ENCODE peak calls at places on chromosomes 1 and 21, in ten cellular contexts. D is heart right ventricle; Q is HepG2; S is left ventricle myocardium superior; N is activated CD8-positive, alpha-beta memory T cell treated with anti-CD3 and anti-CD28 coated beads, Interleukin-2, amount 10 ng/mL, durations not matched to agents 7 days and 5 days; Y is activated T-cell treated with anti-CD3 and anti-CD28 coated beads, Interleukin-2, amount 50 U/mL, for 4 hours; U is SK-N-SH treated with all-trans-retinoic acid at 6 μM for 48 hours; X is aorta; G is activated CD8-positive, alpha-beta T cell treated with anti-CD3 and anti-CD28 coated beads, Interleukin-2, amount 10 ng/mL, durations not matched to agents 7 days and 5 days; A is A549. C is an unnamed sample.

GRCh38 chr1:243280571-243281129 is 24.8 kb downstream of the SDCCAG8 start:
- ATAC-seq in S (no peak), D (no peak), N (no peak), Y (no peak), X (no peak), G (no peak), Q (no peak), A (no peak), U (no peak), C (no peak)

GRCh38 chr1:37495875-37496274 is 18.7 kb downstream of the MEAF6 start:
- ATAC-seq in Q (no peak), D (no peak), A (no peak), N (no peak), S (no peak), X (no peak), Y (no peak), G (no peak), U (no peak), C (no peak)

GRCh38 chr21:36965720-36966065 is 776 bp downstream of the HLCS start:
- ATAC-seq in A (peak; percentile 70), X (no peak), Y (no peak), N (peak; percentile 11), S (peak; percentile 33), D (peak; percentile 33), U (peak; percentile 55), Q (peak; percentile 25), G (no peak), C (peak; percentile 23)

GRCh38 chr1:9278114-9278513 is 14.6 kb upstream of the SPSB1 start:
- ATAC-seq in U (no peak), N (no peak), A (no peak), G (no peak), D (no peak), X (peak; percentile 66), S (peak; percentile 51), Q (no peak), Y (no peak), C (peak; percentile 71)

GRCh38 chr21:16004121-16004520 is 274.3 kb downstream of the USP25 start:
- ATAC-seq in U (no peak), Y (no peak), Q (no peak), G (no peak), D (no peak), A (no peak), N (no peak), S (no peak), X (no peak), C (no peak)

GRCh38 chr1:20089328-20090077 is 19.5 kb downstream of the PLA2G5 start:
- ATAC-seq in Q (no peak), N (no peak), Y (no peak), G (no peak), D (no peak), X (no peak), U (no peak), S (no peak), A (peak; percentile 62), C (no peak)

GRCh38 chr1:199098468-199098867 is 459.6 kb downstream of the PTPRC start:
- ATAC-seq in A (no peak), N (no peak), D (no peak), S (no peak), X (no peak), G (no peak), Q (no peak), Y (no peak), U (no peak), C (no peak)

GRCh38 chr1:20921285-20921684 is 134.2 kb upstream of the HP1BP3 start:
- ATAC-seq in N (no peak), X (no peak), D (no peak), S (no peak), Y (no peak), U (no peak), G (no peak), Q (no peak), A (no peak), C (no peak)

GRCh38 chr1:186738896-186739295 is 58.7 kb upstream of the PTGS2 start:
- ATAC-seq in D (no peak), Y (peak; percentile 82), X (no peak), Q (no peak), A (no peak), S (no peak), G (peak; percentile 47), U (no peak), N (peak; percentile 93), C (no peak)

GRCh38 chr1:58805716-58806571 is 22.1 kb upstream of the JUN start:
- ATAC-seq in X (no peak), S (no peak), U (no peak), Q (no peak), Y (no peak), A (no peak), G (no peak), N (no peak), D (no peak), C (no peak)

GRCh38 chr1:8357329-8358101 is 39.6 kb downstream of the SLC45A1 start:
- ATAC-seq in S (peak; percentile 30), N (no peak), U (no peak), D (peak; percentile 10), Q (no peak), A (peak; percentile 14), X (no peak), G (no peak), Y (no peak), C (no peak)

GRCh38 chr1:220908757-220909156 is 29.5 kb downstream of the HLX start:
- ATAC-seq in G (no peak), X (no peak), Y (no peak), S (no peak), U (peak; percentile 77), Q (peak; percentile 57), D (no peak), A (no peak), N (no peak), C (no peak)

GRCh38 chr1:2298685-2299673 is 70.9 kb downstream of the SKI start:
- ATAC-seq in S (peak; percentile 79), U (no peak), A (no peak), D (peak; percentile 50), Y (no peak), N (no peak), Q (no peak), X (peak; percentile 3), G (no peak), C (peak; percentile 23)

GRCh38 chr1:152972196-152972886 is 1.9 kb downstream of the SPRR4 start:
- ATAC-seq in N (no peak), G (no peak), X (no peak), Q (no peak), S (no peak), U (no peak), A (no peak), D (no peak), Y (no peak), C (no peak)

GRCh38 chr1:164617607-164618564 is 58.9 kb downstream of the PBX1 start:
- ATAC-seq in X (peak; percentile 39), D (no peak), Y (no peak), U (peak; percentile 78), A (peak; percentile 60), G (no peak), Q (peak; percentile 41), S (no peak), N (no peak), C (no peak)

GRCh38 chr1:2050482-2050792 is 226 bp downstream of the PRKCZ start:
- ATAC-seq in G (no peak), X (no peak), U (peak; percentile 7), Q (no peak), Y (peak; percentile 49), N (no peak), D (no peak), A (peak; percentile 1), S (peak; percentile 11), C (peak; percentile 14)

GRCh38 chr1:157203166-157203565 is 65.0 kb upstream of the ETV3 start:
- ATAC-seq in Q (peak; percentile 48), A (no peak), Y (no peak), D (no peak), G (no peak), N (no peak), X (no peak), S (no peak), U (no peak), C (no peak)

GRCh38 chr1:89259283-89259971 is 13.2 kb downstream of the GBP5 start:
- ATAC-seq in Q (no peak), G (peak; percentile 64), Y (peak; percentile 49), S (no peak), A (no peak), U (no peak), N (peak; percentile 66), D (no peak), X (peak; percentile 20), C (no peak)

GRCh38 chr1:3543076-3544049 is 67.9 kb downstream of the MEGF6 start:
- ATAC-seq in S (peak; percentile 25), G (no peak), N (no peak), Q (no peak), U (peak; percentile 78), X (peak; percentile 81), D (peak; percentile 43), A (peak; percentile 78), Y (no peak), C (peak; percentile 58)

GRCh38 chr1:84957956-84958355 is 39.0 kb downstream of the MCOLN2 start:
- ATAC-seq in D (no peak), A (no peak), U (no peak), X (no peak), S (no peak), N (no peak), Y (no peak), G (no peak), Q (no peak), C (no peak)

GRCh38 chr1:111286912-111287311 is 3.7 kb upstream of the CHIA start:
- ATAC-seq in A (no peak), S (no peak), X (no peak), U (no peak), D (no peak), G (no peak), Y (no peak), Q (no peak), N (no peak), C (no peak)

GRCh38 chr1:173285046-173285445 is 77.9 kb upstream of the TNFSF4 start:
- ATAC-seq in G (no peak), A (no peak), Y (no peak), N (no peak), U (no peak), S (no peak), X (no peak), D (no peak), Q (no peak), C (no peak)

GRCh38 chr1:159250817-159251216 is 46.1 kb downstream of the ACKR1 start:
- ATAC-seq in S (no peak), X (no peak), Q (no peak), U (peak; percentile 33), A (no peak), Y (no peak), D (no peak), G (no peak), N (no peak), C (no peak)

GRCh38 chr1:93758842-93759515 is 77.3 kb upstream of the BCAR3 start:
- ATAC-seq in S (peak; percentile 36), D (peak; percentile 29), U (no peak), Y (peak; percentile 34), X (peak; percentile 44), A (peak; percentile 50), G (peak; percentile 80), N (peak; percentile 81), Q (peak; percentile 90), C (no peak)

GRCh38 chr1:3473381-3473844 is 18.9 kb downstream of the ARHGEF16 start:
- ATAC-seq in Y (no peak), X (no peak), D (no peak), U (no peak), A (no peak), G (no peak), N (no peak), S (no peak), Q (no peak), C (no peak)

GRCh38 chr1:185249563-185249962 is 67.5 kb downstream of the IVNS1ABP start:
- ATAC-seq in D (peak; percentile 42), S (peak; percentile 71), Y (no peak), N (no peak), Q (no peak), U (no peak), G (no peak), A (no peak), X (no peak), C (no peak)

GRCh38 chr1:36784147-36784862 is 250.0 kb downstream of the GRIK3 start:
- ATAC-seq in Q (no peak), U (no peak), D (no peak), X (no peak), G (no peak), N (no peak), S (no peak), Y (no peak), A (no peak), C (no peak)

GRCh38 chr21:23101111-23101510 is 2102.9 kb downstream of the NCAM2 start:
- ATAC-seq in D (no peak), X (no peak), Y (no peak), S (no peak), Q (no peak), U (no peak), A (no peak), G (no peak), N (no peak), C (no peak)